ENCODE peak calls at places on chromosome 6, in four cellular contexts. I, B, M and W are unnamed samples.

GRCh38 chr6:45001663-45002062 is 326.5 kb upstream of the RUNX2 start:
- DNase-seq in I (no peak), B (no peak), M (no peak), W (no peak)

GRCh38 chr6:14023855-14024254 is 93.7 kb upstream of the CD83 start:
- DNase-seq in I (no peak), B (no peak), M (no peak), W (peak; percentile 18)

GRCh38 chr6:42407379-42407778 is 44.3 kb downstream of the TRERF1 start:
- DNase-seq in I (no peak), B (no peak), M (peak; percentile 96), W (peak; percentile 52)

GRCh38 chr6:56144538-56145324 is 102.6 kb downstream of the COL21A1 start:
- DNase-seq in I (no peak), B (no peak), M (peak; percentile 71), W (no peak)

GRCh38 chr6:119627908-119628669 is 278.5 kb upstream of the MAN1A1 start:
- DNase-seq in I (peak; percentile 34), B (no peak), M (peak; percentile 70), W (no peak)

GRCh38 chr6:73451166-73452106 is 661 bp downstream of the CGAS start:
- DNase-seq in I (peak; percentile 17), B (peak; percentile 9), M (peak; percentile 12), W (no peak)

GRCh38 chr6:79630883-79631799 is at the start of gene SH3BGRL2:
- DNase-seq in I (peak; percentile 87), B (peak; percentile 95), M (peak; percentile 55), W (peak; percentile 64)

GRCh38 chr6:70314240-70314639 is 11.4 kb upstream of the COL9A1 start:
- DNase-seq in I (peak; percentile 18), B (no peak), M (no peak), W (no peak)

GRCh38 chr6:143163621-143164020 is 102.9 kb downstream of the AIG1 start:
- DNase-seq in I (no peak), B (peak; percentile 16), M (no peak), W (no peak)

GRCh38 chr6:1107578-1107977 is 204.3 kb upstream of the FOXQ1 start:
- DNase-seq in I (no peak), B (no peak), M (no peak), W (no peak)

GRCh38 chr6:54624779-54625178 is 221.8 kb upstream of the FAM83B start:
- DNase-seq in I (no peak), B (no peak), M (peak; percentile 98), W (no peak)

GRCh38 chr6:124200661-124201060 is 397.0 kb downstream of the NKAIN2 start:
- DNase-seq in I (no peak), B (no peak), M (no peak), W (no peak)

GRCh38 chr6:129863664-129864063 is 2.5 kb upstream of the TMEM244 start:
- DNase-seq in I (no peak), B (no peak), M (peak; percentile 87), W (peak; percentile 65)

GRCh38 chr6:164856138-164856537 is 453.3 kb downstream of the C6orf118 start:
- DNase-seq in I (no peak), B (peak; percentile 4), M (no peak), W (no peak)

GRCh38 chr6:6946477-6947145 is 161.2 kb upstream of the RREB1 start:
- DNase-seq in I (no peak), B (no peak), M (no peak), W (no peak)

GRCh38 chr6:101445527-101445926 is 52.0 kb downstream of the GRIK2 start:
- DNase-seq in I (no peak), B (no peak), M (peak; percentile 75), W (no peak)

GRCh38 chr6:130724089-130724488 is 103.1 kb upstream of the SMLR1 start:
- DNase-seq in I (no peak), B (no peak), M (no peak), W (no peak)

GRCh38 chr6:75065524-75065923 is 140.3 kb downstream of the COL12A1 start:
- DNase-seq in I (peak; percentile 25), B (peak; percentile 21), M (peak; percentile 44), W (no peak)

GRCh38 chr6:15985354-15985995 is 143.4 kb upstream of the MYLIP start:
- DNase-seq in I (no peak), B (no peak), M (no peak), W (no peak)

GRCh38 chr6:6105472-6106036 is 98.8 kb upstream of the NRN1 start:
- DNase-seq in I (no peak), B (peak; percentile 35), M (no peak), W (no peak)

GRCh38 chr6:85580878-85581267 is 12.8 kb downstream of the SNX14 start:
- DNase-seq in I (peak; percentile 11), B (no peak), M (peak; percentile 73), W (no peak)

GRCh38 chr6:85581572-85581971 is 12.1 kb downstream of the SNX14 start:
- DNase-seq in I (no peak), B (no peak), M (no peak), W (no peak)

GRCh38 chr6:85576479-85576878 is 17.2 kb downstream of the SNX14 start:
- DNase-seq in I (no peak), B (no peak), M (no peak), W (no peak)

GRCh38 chr6:85580104-85580877 is 13.4 kb downstream of the SNX14 start:
- DNase-seq in I (peak; percentile 26), B (no peak), M (peak; percentile 10), W (no peak)

GRCh38 chr6:85579581-85579980 is 14.1 kb downstream of the SNX14 start:
- DNase-seq in I (peak; percentile 4), B (no peak), M (no peak), W (no peak)
- H3K36me3 ChIP-seq in I (no peaks in the 10 kb centered on the region), B (no peaks in the 10 kb centered on the region), M (no peaks in the 10 kb centered on the region), W (peaks cover 3% of the 10 kb centered on the region)

DNA sequence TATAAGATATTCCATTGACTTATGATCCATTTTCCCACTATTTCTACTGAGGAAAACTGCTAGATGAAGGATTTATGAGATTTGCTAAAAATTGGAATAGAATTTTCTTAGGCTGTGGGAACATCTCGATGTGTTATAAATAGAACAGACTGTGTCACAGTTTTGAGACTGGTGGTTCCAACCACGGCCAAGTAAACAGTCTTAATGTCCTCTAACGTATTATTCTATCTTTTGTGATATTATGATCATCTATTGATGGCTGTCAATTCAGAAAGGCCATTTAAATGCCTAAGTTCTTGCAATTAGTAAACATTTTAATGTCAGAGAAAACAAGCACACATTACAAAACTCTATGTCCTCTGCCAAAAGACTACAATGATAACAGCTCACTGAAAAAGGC is 71.5 kb upstream of the PLN start:
- DNase-seq in I (no peak), B (no peak), M (no peak), W (no peak)
- H3K27ac ChIP-seq in I (no peak overlapping the region), B (no peak overlapping the region), M (no peak overlapping the region), W (no peak overlapping the region)

GRCh38 chr6:25537349-25538018 is 114.5 kb upstream of the SCGN start:
- DNase-seq in I (no peak), B (no peak), M (peak; percentile 68), W (no peak)
- H3K36me3 ChIP-seq in I (no peaks in the 10 kb centered on the region), B (peaks cover 5% of the 10 kb centered on the region), M (no peaks in the 10 kb centered on the region), W (no peaks in the 10 kb centered on the region)

GRCh38 chr6:127382413-127382812 is 39.0 kb upstream of the ECHDC1 start:
- DNase-seq in I (no peak), B (no peak), M (no peak), W (no peak)
- H3K27ac ChIP-seq in I (no peak overlapping the region), B (no peak overlapping the region), M (no peak overlapping the region), W (no peak overlapping the region)

GRCh38 chr6:20412674-20413073 is 11.0 kb downstream of the E2F3 start:
- DNase-seq in I (no peak), B (no peak), M (no peak), W (no peak)
- H3K36me3 ChIP-seq in I (no peaks in the 10 kb centered on the region), B (no peaks in the 10 kb centered on the region), M (no peaks in the 10 kb centered on the region), W (peaks cover 45% of the 10 kb centered on the region)

DNA sequence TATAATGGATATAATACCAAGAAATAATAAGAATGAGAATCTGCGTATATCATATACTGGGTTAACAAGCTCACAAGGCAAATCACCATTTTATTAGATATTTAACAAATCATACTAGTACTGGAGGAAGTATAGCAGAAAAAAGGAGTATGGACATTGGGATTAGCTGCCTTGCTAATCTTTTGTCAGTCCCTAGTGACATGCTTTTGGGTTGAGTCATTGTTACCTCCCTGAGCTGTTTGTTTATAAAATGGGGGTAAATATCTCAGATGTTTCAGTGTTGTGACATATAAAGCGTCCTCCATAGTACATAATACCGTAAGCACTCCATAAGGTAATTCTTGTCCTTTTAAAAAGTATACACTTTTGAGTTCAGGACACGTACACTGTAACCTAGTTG is 107.0 kb downstream of the ESR1 start:
- DNase-seq in I (no peak), B (no peak), M (no peak), W (peak; percentile 87)
- H3K27ac ChIP-seq in I (no peak overlapping the region), B (no peak overlapping the region), M (no peak overlapping the region), W (peak overlapping the region; percentile 45)

GRCh38 chr6:166534658-166535406 is 51.6 kb downstream of the RAMACL start:
- DNase-seq in I (no peak), B (no peak), M (no peak), W (no peak)
- H3K36me3 ChIP-seq in I (no peaks in the 10 kb centered on the region), B (no peaks in the 10 kb centered on the region), M (peaks cover 4% of the 10 kb centered on the region), W (no peaks in the 10 kb centered on the region)

GRCh38 chr6:169167581-169168301 is 85.9 kb downstream of the THBS2 start:
- DNase-seq in I (no peak), B (no peak), M (peak; percentile 99), W (peak; percentile 94)

GRCh38 chr6:169169375-169169774 is 84.3 kb downstream of the THBS2 start:
- DNase-seq in I (no peak), B (no peak), M (no peak), W (peak; percentile 30)

GRCh38 chr6:169166896-169167580 is 86.6 kb downstream of the THBS2 start:
- DNase-seq in I (no peak), B (no peak), M (no peak), W (no peak)

GRCh38 chr6:169168706-169169105 is 84.9 kb downstream of the THBS2 start:
- DNase-seq in I (no peak), B (no peak), M (no peak), W (no peak)

GRCh38 chr6:169168302-169168630 is 85.4 kb downstream of the THBS2 start:
- DNase-seq in I (no peak), B (no peak), M (no peak), W (no peak)
- H3K27ac ChIP-seq in I (no peak overlapping the region), B (no peak overlapping the region), M (peak overlapping the region; percentile 100), W (peak overlapping the region; percentile 99)

GRCh38 chr6:4057036-4057435 is 21.9 kb downstream of the FAM217A start:
- DNase-seq in I (no peak), B (no peak), M (no peak), W (no peak)
- H3K36me3 ChIP-seq in I (peaks cover 6% of the 10 kb centered on the region), B (peaks cover 65% of the 10 kb centered on the region), M (peaks cover 51% of the 10 kb centered on the region), W (peaks cover 91% of the 10 kb centered on the region)

DNA sequence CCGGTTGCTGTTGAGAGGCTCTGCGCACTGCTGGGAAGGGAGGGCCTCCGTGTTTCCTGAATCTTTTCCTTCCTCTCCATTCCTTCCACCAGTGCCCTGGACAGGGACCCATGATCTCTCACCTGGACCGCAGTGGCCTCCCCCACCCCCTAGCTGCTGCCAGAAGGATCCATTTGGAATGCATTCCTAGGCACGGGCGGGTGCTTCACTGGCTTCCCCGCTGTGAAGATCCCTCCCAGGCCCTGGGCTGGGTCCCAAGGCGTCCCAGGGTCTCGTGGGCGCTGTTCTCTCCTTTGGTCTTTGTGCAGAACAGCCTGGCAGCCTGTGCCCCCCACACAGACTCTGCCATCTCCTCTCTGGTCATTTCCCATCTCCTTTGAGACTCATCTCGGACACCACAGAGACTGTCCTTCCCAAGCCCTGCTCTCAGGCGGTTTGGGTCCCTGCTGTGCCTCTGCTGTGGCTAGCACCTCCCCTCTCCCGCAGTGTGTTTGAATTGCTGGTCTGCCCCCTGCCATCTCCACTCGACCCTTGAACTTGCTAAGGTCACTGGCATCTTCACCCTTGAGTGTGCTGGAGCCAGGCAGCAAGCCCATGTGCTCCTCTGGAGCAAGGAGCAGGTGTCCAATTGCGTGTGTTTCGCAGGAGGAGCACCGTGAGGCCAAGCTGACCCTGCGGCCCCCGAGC is 59.0 kb downstream of the TCP11 start:
- DNase-seq in I (no peak), B (no peak), M (no peak), W (no peak)
- H3K27ac ChIP-seq in I (no peak overlapping the region), B (no peak overlapping the region), M (no peak overlapping the region), W (no peak overlapping the region)